ENCODE peak calls at places on chromosomes 4 and X, in five cellular contexts. J is stimulated activated CD4-positive, alpha-beta T cell treated with anti-CD3 and anti-CD28 coated beads, TNF-alpha, amount 100 ng/mL, for 24 hours; S is SK-MEL-5; A is progenitor cell of endocrine pancreas; O is A172. K is an unnamed sample.

GRCh38 chr4:102316585-102316984 is 28.7 kb downstream of the SLC39A8 start:
- DNase-seq in S (no peak), A (no peak), J (no peak), O (no peak), K (no peak)

GRCh38 chrX:2928127-2928582 is 984 bp downstream of the ARSD start:
- DNase-seq in O (no peak), J (no peak), S (peak), A (no peak), K (no peak)

GRCh38 chr4:43837171-43837570 is 611.4 kb downstream of the KCTD8 start:
- DNase-seq in S (no peak), O (peak), A (no peak), J (no peak), K (peak)

GRCh38 chr4:8904041-8904501 is 32.4 kb upstream of the HMX1 start:
- DNase-seq in J (no peak), S (no peak), O (no peak), A (no peak), K (no peak)

GRCh38 chr4:156774422-156774821 is 197.2 kb downstream of the PDGFC start:
- DNase-seq in J (no peak), O (no peak), A (no peak), S (peak), K (peak)

GRCh38 chrX:118116308-118117068 is at the start of gene KLHL13:
- DNase-seq in J (no peak), A (peak), O (no peak), S (peak), K (no peak)

GRCh38 chr4:53706422-53707032 is 115.2 kb upstream of the LNX1 start:
- DNase-seq in J (no peak), S (peak), O (peak), A (no peak), K (peak)

GRCh38 chr4:40718571-40718970 is 31.2 kb upstream of the NSUN7 start:
- DNase-seq in O (no peak), A (no peak), J (no peak), S (no peak), K (no peak)

GRCh38 chr4:97013309-97014106 is 1129.8 kb downstream of the STPG2 start:
- DNase-seq in J (no peak), S (no peak), A (no peak), O (no peak), K (no peak)

GRCh38 chr4:53651142-53651720 is 59.9 kb upstream of the LNX1 start:
- DNase-seq in J (no peak), S (no peak), O (peak), A (no peak), K (peak)

GRCh38 chrX:40207626-40208025 is 109.9 kb upstream of the BCOR start:
- DNase-seq in O (peak), J (no peak), A (no peak), S (no peak), K (no peak)

GRCh38 chr4:88630756-88631155 is 38.5 kb downstream of the HERC3 start:
- DNase-seq in O (peak), S (no peak), J (no peak), A (no peak), K (peak)

GRCh38 chr4:155807021-155807420 is 48.2 kb downstream of the GUCY1B1 start:
- DNase-seq in S (no peak), A (no peak), J (no peak), O (no peak), K (peak)

GRCh38 chrX:17405225-17405969 is 30.4 kb downstream of the NHS start:
- DNase-seq in J (no peak), A (no peak), O (peak), S (no peak), K (no peak)

GRCh38 chr4:184282895-184283654 is 65.4 kb upstream of the ENPP6 start:
- DNase-seq in S (no peak), O (no peak), J (no peak), A (no peak), K (no peak)

GRCh38 chr4:7295201-7295916 is 103.0 kb downstream of the SORCS2 start:
- DNase-seq in J (no peak), O (no peak), A (no peak), S (peak), K (no peak)

K was measured in amniotic epithelial cell.